ENCODE peak calls at places on chromosomes 13 and 19, in four cellular contexts. One of them, this sample, is unnamed.

GRCh38 chr13:79085021-79085420 is 321.0 kb downstream of the RBM26 start:
- DNase-seq in right cardiac atrium: no peak
- DNase-seq in uterus: no peak
- DNase-seq in osteocyte: no peak
- DNase-seq in this sample: no peak

GRCh38 chr13:26628706-26629105 is 71.2 kb downstream of the WASF3 start:
- DNase-seq in right cardiac atrium: no peak
- DNase-seq in uterus: no peak
- DNase-seq in osteocyte: no peak
- DNase-seq in this sample: no peak

GRCh38 chr13:103386341-103386740 is 320.1 kb upstream of the SLC10A2 start:
- DNase-seq in right cardiac atrium: no peak
- DNase-seq in uterus: no peak
- DNase-seq in osteocyte: no peak
- DNase-seq in this sample: peak

GRCh38 chr19:5430237-5430636 is 25.0 kb upstream of the ZNRF4 start:
- DNase-seq in right cardiac atrium: no peak
- DNase-seq in uterus: no peak
- DNase-seq in osteocyte: no peak
- DNase-seq in this sample: no peak

GRCh38 chr13:63609574-63609973 is 2193.9 kb upstream of the PCDH20 start:
- DNase-seq in right cardiac atrium: no peak
- DNase-seq in uterus: no peak
- DNase-seq in osteocyte: no peak
- DNase-seq in this sample: no peak

GRCh38 chr13:44293354-44293753 is 80.3 kb upstream of the SERP2 start:
- DNase-seq in right cardiac atrium: no peak
- DNase-seq in uterus: no peak
- DNase-seq in osteocyte: no peak
- DNase-seq in this sample: no peak

GRCh38 chr13:24263652-24264051 is 45.7 kb upstream of the C1QTNF9 start:
- DNase-seq in right cardiac atrium: no peak
- DNase-seq in uterus: no peak
- DNase-seq in osteocyte: no peak
- DNase-seq in this sample: no peak

GRCh38 chr13:23509781-23510543 is 60.2 kb upstream of the TNFRSF19 start:
- DNase-seq in right cardiac atrium: no peak
- DNase-seq in uterus: no peak
- DNase-seq in osteocyte: no peak
- DNase-seq in this sample: no peak

GRCh38 chr19:49422407-49423277 is 599 bp downstream of the PTH2 start:
- DNase-seq in right cardiac atrium: peak
- DNase-seq in uterus: no peak
- DNase-seq in osteocyte: peak
- DNase-seq in this sample: peak

GRCh38 chr19:11481777-11482383 is 1.0 kb upstream of the ELAVL3 start:
- DNase-seq in right cardiac atrium: peak
- DNase-seq in uterus: peak
- DNase-seq in osteocyte: no peak
- DNase-seq in this sample: peak

GRCh38 chr19:18697680-18698079 is 14.2 kb downstream of the CRTC1 start:
- DNase-seq in right cardiac atrium: no peak
- DNase-seq in uterus: no peak
- DNase-seq in osteocyte: no peak
- DNase-seq in this sample: no peak

GRCh38 chr13:44197791-44198770 is 175.5 kb upstream of the SERP2 start:
- DNase-seq in right cardiac atrium: no peak
- DNase-seq in uterus: no peak
- DNase-seq in osteocyte: no peak
- DNase-seq in this sample: no peak

GRCh38 chr13:109140777-109141354 is 511.5 kb downstream of the MYO16 start:
- DNase-seq in right cardiac atrium: peak
- DNase-seq in uterus: no peak
- DNase-seq in osteocyte: no peak
- DNase-seq in this sample: no peak

GRCh38 chr13:109963384-109963783 is 177.0 kb upstream of the IRS2 start:
- DNase-seq in right cardiac atrium: no peak
- DNase-seq in uterus: no peak
- DNase-seq in osteocyte: no peak
- DNase-seq in this sample: no peak

GRCh38 chr19:5578094-5578846 is 10.5 kb upstream of the TINCR start:
- DNase-seq in right cardiac atrium: peak
- DNase-seq in uterus: peak
- DNase-seq in osteocyte: peak
- DNase-seq in this sample: peak

GRCh38 chr13:23980160-23980551 is 82.9 kb upstream of the C1QTNF9B start:
- DNase-seq in right cardiac atrium: peak
- DNase-seq in uterus: peak
- DNase-seq in osteocyte: peak
- DNase-seq in this sample: peak

GRCh38 chr13:99432637-99433542 is 68.4 kb upstream of the TM9SF2 start:
- DNase-seq in right cardiac atrium: peak
- DNase-seq in uterus: peak
- DNase-seq in osteocyte: no peak
- DNase-seq in this sample: peak

GRCh38 chr13:45807520-45808099 is 43.9 kb downstream of the SIAH3 start:
- DNase-seq in right cardiac atrium: no peak
- DNase-seq in uterus: no peak
- DNase-seq in osteocyte: no peak
- DNase-seq in this sample: no peak

GRCh38 chr13:112240076-112240475 is 136.1 kb upstream of the SPACA7 start:
- DNase-seq in right cardiac atrium: no peak
- DNase-seq in uterus: no peak
- DNase-seq in osteocyte: no peak
- DNase-seq in this sample: no peak